ENCODE peak calls at places on chromosomes 3 and 15, in ten cellular contexts. One of them, this sample, is unnamed.

GRCh38 chr3:12444582-12445468 is 39.5 kb upstream of the TSEN2 start:
- DNase-seq in stimulated activated CD8-positive, alpha-beta memory T cell treated with anti-CD3 and anti-CD28 coated beads, Interleukin-12 subunit alpha, Interleukin-12 subunit beta, amount 100 ng/mL, for 1 hour: no peak
- DNase-seq in NCI-H1105: no peak
- DNase-seq in NCI-H748 treated with DMSO at 0.1 percent for 48 hours: no peak
- DNase-seq in HS-27A: no peak
- DNase-seq in stimulated activated CD4-positive, alpha-beta T cell treated with anti-CD3 and anti-CD28 coated beads, Interleukin-4, amount 100 ng/mL, for 1 hour: no peak
- DNase-seq in mucosa of gallbladder: peak
- DNase-seq in activated T-helper 1 cell treated with anti-CD3 and anti-CD28 coated beads, Interleukin-2, amount 50 U/mL, for 16 hours: no peak
- DNase-seq in ELF-1: peak
- DNase-seq in HTR-8/SVneo: peak
- DNase-seq in this sample: no peak

GRCh38 chr3:149657458-149657795 is 398 bp downstream of the WWTR1 start:
- DNase-seq in stimulated activated CD4-positive, alpha-beta T cell treated with anti-CD3 and anti-CD28 coated beads, Interleukin-4, amount 100 ng/mL, for 1 hour: no peak
- DNase-seq in HS-27A: no peak
- DNase-seq in HTR-8/SVneo: peak
- DNase-seq in mucosa of gallbladder: peak
- DNase-seq in NCI-H748 treated with DMSO at 0.1 percent for 48 hours: no peak
- DNase-seq in NCI-H1105: no peak
- DNase-seq in stimulated activated CD8-positive, alpha-beta memory T cell treated with anti-CD3 and anti-CD28 coated beads, Interleukin-12 subunit alpha, Interleukin-12 subunit beta, amount 100 ng/mL, for 1 hour: no peak
- DNase-seq in activated T-helper 1 cell treated with anti-CD3 and anti-CD28 coated beads, Interleukin-2, amount 50 U/mL, for 16 hours: no peak
- DNase-seq in ELF-1: no peak
- DNase-seq in this sample: peak

GRCh38 chr15:48596841-48597240 is 48.7 kb downstream of the FBN1 start:
- DNase-seq in HTR-8/SVneo: no peak
- DNase-seq in mucosa of gallbladder: no peak
- DNase-seq in HS-27A: no peak
- DNase-seq in stimulated activated CD4-positive, alpha-beta T cell treated with anti-CD3 and anti-CD28 coated beads, Interleukin-4, amount 100 ng/mL, for 1 hour: no peak
- DNase-seq in activated T-helper 1 cell treated with anti-CD3 and anti-CD28 coated beads, Interleukin-2, amount 50 U/mL, for 16 hours: no peak
- DNase-seq in NCI-H1105: no peak
- DNase-seq in stimulated activated CD8-positive, alpha-beta memory T cell treated with anti-CD3 and anti-CD28 coated beads, Interleukin-12 subunit alpha, Interleukin-12 subunit beta, amount 100 ng/mL, for 1 hour: no peak
- DNase-seq in ELF-1: no peak
- DNase-seq in NCI-H748 treated with DMSO at 0.1 percent for 48 hours: no peak
- DNase-seq in this sample: no peak

GRCh38 chr3:154122912-154123559 is 1.8 kb downstream of the ARHGEF26 start:
- DNase-seq in NCI-H1105: peak
- DNase-seq in HS-27A: no peak
- DNase-seq in stimulated activated CD8-positive, alpha-beta memory T cell treated with anti-CD3 and anti-CD28 coated beads, Interleukin-12 subunit alpha, Interleukin-12 subunit beta, amount 100 ng/mL, for 1 hour: no peak
- DNase-seq in ELF-1: peak
- DNase-seq in activated T-helper 1 cell treated with anti-CD3 and anti-CD28 coated beads, Interleukin-2, amount 50 U/mL, for 16 hours: no peak
- DNase-seq in mucosa of gallbladder: no peak
- DNase-seq in HTR-8/SVneo: no peak
- DNase-seq in stimulated activated CD4-positive, alpha-beta T cell treated with anti-CD3 and anti-CD28 coated beads, Interleukin-4, amount 100 ng/mL, for 1 hour: no peak
- DNase-seq in NCI-H748 treated with DMSO at 0.1 percent for 48 hours: peak
- DNase-seq in this sample: peak

GRCh38 chr3:107816082-107816481 is 274.7 kb downstream of the CD47 start:
- DNase-seq in HTR-8/SVneo: no peak
- DNase-seq in mucosa of gallbladder: no peak
- DNase-seq in ELF-1: no peak
- DNase-seq in stimulated activated CD8-positive, alpha-beta memory T cell treated with anti-CD3 and anti-CD28 coated beads, Interleukin-12 subunit alpha, Interleukin-12 subunit beta, amount 100 ng/mL, for 1 hour: no peak
- DNase-seq in NCI-H748 treated with DMSO at 0.1 percent for 48 hours: no peak
- DNase-seq in stimulated activated CD4-positive, alpha-beta T cell treated with anti-CD3 and anti-CD28 coated beads, Interleukin-4, amount 100 ng/mL, for 1 hour: no peak
- DNase-seq in activated T-helper 1 cell treated with anti-CD3 and anti-CD28 coated beads, Interleukin-2, amount 50 U/mL, for 16 hours: no peak
- DNase-seq in NCI-H1105: no peak
- DNase-seq in HS-27A: no peak
- DNase-seq in this sample: no peak

GRCh38 chr3:195549931-195550519 is 6.9 kb upstream of the PPP1R2 start:
- DNase-seq in mucosa of gallbladder: peak
- DNase-seq in ELF-1: no peak
- DNase-seq in HS-27A: no peak
- DNase-seq in activated T-helper 1 cell treated with anti-CD3 and anti-CD28 coated beads, Interleukin-2, amount 50 U/mL, for 16 hours: peak
- DNase-seq in HTR-8/SVneo: no peak
- DNase-seq in stimulated activated CD8-positive, alpha-beta memory T cell treated with anti-CD3 and anti-CD28 coated beads, Interleukin-12 subunit alpha, Interleukin-12 subunit beta, amount 100 ng/mL, for 1 hour: peak
- DNase-seq in NCI-H1105: no peak
- DNase-seq in stimulated activated CD4-positive, alpha-beta T cell treated with anti-CD3 and anti-CD28 coated beads, Interleukin-4, amount 100 ng/mL, for 1 hour: peak
- DNase-seq in NCI-H748 treated with DMSO at 0.1 percent for 48 hours: no peak
- DNase-seq in this sample: no peak

GRCh38 chr3:135982404-135982761 is 16.9 kb downstream of the PPP2R3A start:
- DNase-seq in HTR-8/SVneo: no peak
- DNase-seq in stimulated activated CD8-positive, alpha-beta memory T cell treated with anti-CD3 and anti-CD28 coated beads, Interleukin-12 subunit alpha, Interleukin-12 subunit beta, amount 100 ng/mL, for 1 hour: no peak
- DNase-seq in HS-27A: no peak
- DNase-seq in NCI-H1105: no peak
- DNase-seq in mucosa of gallbladder: no peak
- DNase-seq in stimulated activated CD4-positive, alpha-beta T cell treated with anti-CD3 and anti-CD28 coated beads, Interleukin-4, amount 100 ng/mL, for 1 hour: no peak
- DNase-seq in activated T-helper 1 cell treated with anti-CD3 and anti-CD28 coated beads, Interleukin-2, amount 50 U/mL, for 16 hours: no peak
- DNase-seq in NCI-H748 treated with DMSO at 0.1 percent for 48 hours: no peak
- DNase-seq in ELF-1: no peak
- DNase-seq in this sample: no peak

GRCh38 chr3:131167867-131168266 is 141.2 kb downstream of the NEK11 start:
- DNase-seq in activated T-helper 1 cell treated with anti-CD3 and anti-CD28 coated beads, Interleukin-2, amount 50 U/mL, for 16 hours: no peak
- DNase-seq in stimulated activated CD4-positive, alpha-beta T cell treated with anti-CD3 and anti-CD28 coated beads, Interleukin-4, amount 100 ng/mL, for 1 hour: no peak
- DNase-seq in mucosa of gallbladder: no peak
- DNase-seq in ELF-1: no peak
- DNase-seq in stimulated activated CD8-positive, alpha-beta memory T cell treated with anti-CD3 and anti-CD28 coated beads, Interleukin-12 subunit alpha, Interleukin-12 subunit beta, amount 100 ng/mL, for 1 hour: no peak
- DNase-seq in HS-27A: no peak
- DNase-seq in NCI-H1105: no peak
- DNase-seq in HTR-8/SVneo: no peak
- DNase-seq in NCI-H748 treated with DMSO at 0.1 percent for 48 hours: no peak
- DNase-seq in this sample: no peak

GRCh38 chr3:136250226-136250861 is at the start of gene PCCB:
- DNase-seq in stimulated activated CD4-positive, alpha-beta T cell treated with anti-CD3 and anti-CD28 coated beads, Interleukin-4, amount 100 ng/mL, for 1 hour: peak
- DNase-seq in mucosa of gallbladder: peak
- DNase-seq in stimulated activated CD8-positive, alpha-beta memory T cell treated with anti-CD3 and anti-CD28 coated beads, Interleukin-12 subunit alpha, Interleukin-12 subunit beta, amount 100 ng/mL, for 1 hour: peak
- DNase-seq in HS-27A: peak
- DNase-seq in activated T-helper 1 cell treated with anti-CD3 and anti-CD28 coated beads, Interleukin-2, amount 50 U/mL, for 16 hours: peak
- DNase-seq in NCI-H748 treated with DMSO at 0.1 percent for 48 hours: peak
- DNase-seq in ELF-1: peak
- DNase-seq in NCI-H1105: peak
- DNase-seq in HTR-8/SVneo: peak
- DNase-seq in this sample: peak

GRCh38 chr3:148955544-148956346 is 35.6 kb upstream of the GYG1 start:
- DNase-seq in HS-27A: peak
- DNase-seq in NCI-H748 treated with DMSO at 0.1 percent for 48 hours: peak
- DNase-seq in ELF-1: peak
- DNase-seq in HTR-8/SVneo: peak
- DNase-seq in mucosa of gallbladder: peak
- DNase-seq in stimulated activated CD8-positive, alpha-beta memory T cell treated with anti-CD3 and anti-CD28 coated beads, Interleukin-12 subunit alpha, Interleukin-12 subunit beta, amount 100 ng/mL, for 1 hour: no peak
- DNase-seq in activated T-helper 1 cell treated with anti-CD3 and anti-CD28 coated beads, Interleukin-2, amount 50 U/mL, for 16 hours: no peak
- DNase-seq in stimulated activated CD4-positive, alpha-beta T cell treated with anti-CD3 and anti-CD28 coated beads, Interleukin-4, amount 100 ng/mL, for 1 hour: no peak
- DNase-seq in NCI-H1105: peak
- DNase-seq in this sample: peak

GRCh38 chr3:188594137-188594536 is 440.2 kb downstream of the LPP start:
- DNase-seq in NCI-H1105: no peak
- DNase-seq in ELF-1: peak
- DNase-seq in stimulated activated CD4-positive, alpha-beta T cell treated with anti-CD3 and anti-CD28 coated beads, Interleukin-4, amount 100 ng/mL, for 1 hour: no peak
- DNase-seq in mucosa of gallbladder: no peak
- DNase-seq in NCI-H748 treated with DMSO at 0.1 percent for 48 hours: no peak
- DNase-seq in HTR-8/SVneo: no peak
- DNase-seq in stimulated activated CD8-positive, alpha-beta memory T cell treated with anti-CD3 and anti-CD28 coated beads, Interleukin-12 subunit alpha, Interleukin-12 subunit beta, amount 100 ng/mL, for 1 hour: no peak
- DNase-seq in activated T-helper 1 cell treated with anti-CD3 and anti-CD28 coated beads, Interleukin-2, amount 50 U/mL, for 16 hours: no peak
- DNase-seq in HS-27A: peak
- DNase-seq in this sample: no peak

GRCh38 chr3:161552984-161553383 is 56.4 kb downstream of the OTOL1 start:
- DNase-seq in NCI-H748 treated with DMSO at 0.1 percent for 48 hours: no peak
- DNase-seq in stimulated activated CD4-positive, alpha-beta T cell treated with anti-CD3 and anti-CD28 coated beads, Interleukin-4, amount 100 ng/mL, for 1 hour: no peak
- DNase-seq in NCI-H1105: no peak
- DNase-seq in HTR-8/SVneo: no peak
- DNase-seq in stimulated activated CD8-positive, alpha-beta memory T cell treated with anti-CD3 and anti-CD28 coated beads, Interleukin-12 subunit alpha, Interleukin-12 subunit beta, amount 100 ng/mL, for 1 hour: no peak
- DNase-seq in ELF-1: no peak
- DNase-seq in mucosa of gallbladder: no peak
- DNase-seq in HS-27A: no peak
- DNase-seq in activated T-helper 1 cell treated with anti-CD3 and anti-CD28 coated beads, Interleukin-2, amount 50 U/mL, for 16 hours: no peak
- DNase-seq in this sample: no peak

GRCh38 chr15:22808240-22808639 is 21.8 kb downstream of the NIPA1 start:
- DNase-seq in NCI-H748 treated with DMSO at 0.1 percent for 48 hours: no peak
- DNase-seq in HTR-8/SVneo: no peak
- DNase-seq in ELF-1: no peak
- DNase-seq in stimulated activated CD8-positive, alpha-beta memory T cell treated with anti-CD3 and anti-CD28 coated beads, Interleukin-12 subunit alpha, Interleukin-12 subunit beta, amount 100 ng/mL, for 1 hour: no peak
- DNase-seq in NCI-H1105: no peak
- DNase-seq in activated T-helper 1 cell treated with anti-CD3 and anti-CD28 coated beads, Interleukin-2, amount 50 U/mL, for 16 hours: no peak
- DNase-seq in stimulated activated CD4-positive, alpha-beta T cell treated with anti-CD3 and anti-CD28 coated beads, Interleukin-4, amount 100 ng/mL, for 1 hour: no peak
- DNase-seq in mucosa of gallbladder: peak
- DNase-seq in HS-27A: no peak
- DNase-seq in this sample: no peak

GRCh38 chr3:156290917-156291268 is 170.5 kb downstream of the KCNAB1 start:
- DNase-seq in NCI-H748 treated with DMSO at 0.1 percent for 48 hours: no peak
- DNase-seq in ELF-1: no peak
- DNase-seq in HTR-8/SVneo: no peak
- DNase-seq in mucosa of gallbladder: no peak
- DNase-seq in HS-27A: no peak
- DNase-seq in stimulated activated CD4-positive, alpha-beta T cell treated with anti-CD3 and anti-CD28 coated beads, Interleukin-4, amount 100 ng/mL, for 1 hour: no peak
- DNase-seq in stimulated activated CD8-positive, alpha-beta memory T cell treated with anti-CD3 and anti-CD28 coated beads, Interleukin-12 subunit alpha, Interleukin-12 subunit beta, amount 100 ng/mL, for 1 hour: no peak
- DNase-seq in activated T-helper 1 cell treated with anti-CD3 and anti-CD28 coated beads, Interleukin-2, amount 50 U/mL, for 16 hours: no peak
- DNase-seq in NCI-H1105: no peak
- DNase-seq in this sample: no peak

GRCh38 chr3:142596726-142597088 is 514 bp downstream of the PLS1 start:
- DNase-seq in NCI-H748 treated with DMSO at 0.1 percent for 48 hours: peak
- DNase-seq in NCI-H1105: no peak
- DNase-seq in ELF-1: no peak
- DNase-seq in stimulated activated CD8-positive, alpha-beta memory T cell treated with anti-CD3 and anti-CD28 coated beads, Interleukin-12 subunit alpha, Interleukin-12 subunit beta, amount 100 ng/mL, for 1 hour: no peak
- DNase-seq in activated T-helper 1 cell treated with anti-CD3 and anti-CD28 coated beads, Interleukin-2, amount 50 U/mL, for 16 hours: no peak
- DNase-seq in stimulated activated CD4-positive, alpha-beta T cell treated with anti-CD3 and anti-CD28 coated beads, Interleukin-4, amount 100 ng/mL, for 1 hour: no peak
- DNase-seq in HTR-8/SVneo: no peak
- DNase-seq in HS-27A: no peak
- DNase-seq in mucosa of gallbladder: no peak
- DNase-seq in this sample: no peak

GRCh38 chr3:193129607-193130006 is 111.4 kb upstream of the PLAAT1 start:
- DNase-seq in NCI-H1105: no peak
- DNase-seq in HS-27A: no peak
- DNase-seq in HTR-8/SVneo: no peak
- DNase-seq in mucosa of gallbladder: no peak
- DNase-seq in NCI-H748 treated with DMSO at 0.1 percent for 48 hours: no peak
- DNase-seq in ELF-1: no peak
- DNase-seq in stimulated activated CD4-positive, alpha-beta T cell treated with anti-CD3 and anti-CD28 coated beads, Interleukin-4, amount 100 ng/mL, for 1 hour: no peak
- DNase-seq in stimulated activated CD8-positive, alpha-beta memory T cell treated with anti-CD3 and anti-CD28 coated beads, Interleukin-12 subunit alpha, Interleukin-12 subunit beta, amount 100 ng/mL, for 1 hour: no peak
- DNase-seq in activated T-helper 1 cell treated with anti-CD3 and anti-CD28 coated beads, Interleukin-2, amount 50 U/mL, for 16 hours: no peak
- DNase-seq in this sample: no peak

GRCh38 chr3:53219897-53220483 is 35.8 kb downstream of the TKT start:
- DNase-seq in NCI-H748 treated with DMSO at 0.1 percent for 48 hours: peak
- DNase-seq in HS-27A: peak
- DNase-seq in stimulated activated CD8-positive, alpha-beta memory T cell treated with anti-CD3 and anti-CD28 coated beads, Interleukin-12 subunit alpha, Interleukin-12 subunit beta, amount 100 ng/mL, for 1 hour: peak
- DNase-seq in NCI-H1105: peak
- DNase-seq in ELF-1: peak
- DNase-seq in activated T-helper 1 cell treated with anti-CD3 and anti-CD28 coated beads, Interleukin-2, amount 50 U/mL, for 16 hours: peak
- DNase-seq in stimulated activated CD4-positive, alpha-beta T cell treated with anti-CD3 and anti-CD28 coated beads, Interleukin-4, amount 100 ng/mL, for 1 hour: peak
- DNase-seq in HTR-8/SVneo: peak
- DNase-seq in mucosa of gallbladder: peak
- DNase-seq in this sample: peak

GRCh38 chr3:155079795-155080546 is at the start of gene MME:
- DNase-seq in ELF-1: peak
- DNase-seq in HS-27A: peak
- DNase-seq in activated T-helper 1 cell treated with anti-CD3 and anti-CD28 coated beads, Interleukin-2, amount 50 U/mL, for 16 hours: no peak
- DNase-seq in NCI-H1105: peak
- DNase-seq in HTR-8/SVneo: peak
- DNase-seq in stimulated activated CD8-positive, alpha-beta memory T cell treated with anti-CD3 and anti-CD28 coated beads, Interleukin-12 subunit alpha, Interleukin-12 subunit beta, amount 100 ng/mL, for 1 hour: no peak
- DNase-seq in NCI-H748 treated with DMSO at 0.1 percent for 48 hours: no peak
- DNase-seq in mucosa of gallbladder: peak
- DNase-seq in stimulated activated CD4-positive, alpha-beta T cell treated with anti-CD3 and anti-CD28 coated beads, Interleukin-4, amount 100 ng/mL, for 1 hour: no peak
- DNase-seq in this sample: peak

GRCh38 chr3:150376001-150376848 is 31.9 kb upstream of the TSC22D2 start:
- DNase-seq in mucosa of gallbladder: no peak
- DNase-seq in HTR-8/SVneo: no peak
- DNase-seq in stimulated activated CD4-positive, alpha-beta T cell treated with anti-CD3 and anti-CD28 coated beads, Interleukin-4, amount 100 ng/mL, for 1 hour: no peak
- DNase-seq in stimulated activated CD8-positive, alpha-beta memory T cell treated with anti-CD3 and anti-CD28 coated beads, Interleukin-12 subunit alpha, Interleukin-12 subunit beta, amount 100 ng/mL, for 1 hour: no peak
- DNase-seq in NCI-H748 treated with DMSO at 0.1 percent for 48 hours: no peak
- DNase-seq in HS-27A: no peak
- DNase-seq in ELF-1: no peak
- DNase-seq in activated T-helper 1 cell treated with anti-CD3 and anti-CD28 coated beads, Interleukin-2, amount 50 U/mL, for 16 hours: no peak
- DNase-seq in NCI-H1105: peak
- DNase-seq in this sample: no peak

GRCh38 chr15:86006546-86006945 is 73.1 kb upstream of the AGBL1 start:
- DNase-seq in NCI-H748 treated with DMSO at 0.1 percent for 48 hours: no peak
- DNase-seq in NCI-H1105: no peak
- DNase-seq in stimulated activated CD4-positive, alpha-beta T cell treated with anti-CD3 and anti-CD28 coated beads, Interleukin-4, amount 100 ng/mL, for 1 hour: no peak
- DNase-seq in ELF-1: no peak
- DNase-seq in activated T-helper 1 cell treated with anti-CD3 and anti-CD28 coated beads, Interleukin-2, amount 50 U/mL, for 16 hours: no peak
- DNase-seq in HTR-8/SVneo: no peak
- DNase-seq in HS-27A: no peak
- DNase-seq in mucosa of gallbladder: no peak
- DNase-seq in stimulated activated CD8-positive, alpha-beta memory T cell treated with anti-CD3 and anti-CD28 coated beads, Interleukin-12 subunit alpha, Interleukin-12 subunit beta, amount 100 ng/mL, for 1 hour: no peak
- DNase-seq in this sample: no peak

GRCh38 chr3:65107174-65107573 is 419.4 kb upstream of the ADAMTS9 start:
- DNase-seq in HTR-8/SVneo: no peak
- DNase-seq in stimulated activated CD4-positive, alpha-beta T cell treated with anti-CD3 and anti-CD28 coated beads, Interleukin-4, amount 100 ng/mL, for 1 hour: no peak
- DNase-seq in stimulated activated CD8-positive, alpha-beta memory T cell treated with anti-CD3 and anti-CD28 coated beads, Interleukin-12 subunit alpha, Interleukin-12 subunit beta, amount 100 ng/mL, for 1 hour: no peak
- DNase-seq in NCI-H748 treated with DMSO at 0.1 percent for 48 hours: no peak
- DNase-seq in ELF-1: no peak
- DNase-seq in mucosa of gallbladder: no peak
- DNase-seq in NCI-H1105: no peak
- DNase-seq in HS-27A: no peak
- DNase-seq in activated T-helper 1 cell treated with anti-CD3 and anti-CD28 coated beads, Interleukin-2, amount 50 U/mL, for 16 hours: no peak
- DNase-seq in this sample: peak

GRCh38 chr15:40875996-40876740 is 2.1 kb upstream of the RHOV start:
- DNase-seq in HTR-8/SVneo: no peak
- DNase-seq in ELF-1: no peak
- DNase-seq in NCI-H748 treated with DMSO at 0.1 percent for 48 hours: no peak
- DNase-seq in mucosa of gallbladder: no peak
- DNase-seq in stimulated activated CD8-positive, alpha-beta memory T cell treated with anti-CD3 and anti-CD28 coated beads, Interleukin-12 subunit alpha, Interleukin-12 subunit beta, amount 100 ng/mL, for 1 hour: no peak
- DNase-seq in activated T-helper 1 cell treated with anti-CD3 and anti-CD28 coated beads, Interleukin-2, amount 50 U/mL, for 16 hours: no peak
- DNase-seq in stimulated activated CD4-positive, alpha-beta T cell treated with anti-CD3 and anti-CD28 coated beads, Interleukin-4, amount 100 ng/mL, for 1 hour: no peak
- DNase-seq in HS-27A: no peak
- DNase-seq in NCI-H1105: no peak
- DNase-seq in this sample: no peak

GRCh38 chr3:109933576-109933975 is 596.2 kb upstream of the DPPA4 start:
- DNase-seq in HTR-8/SVneo: no peak
- DNase-seq in stimulated activated CD8-positive, alpha-beta memory T cell treated with anti-CD3 and anti-CD28 coated beads, Interleukin-12 subunit alpha, Interleukin-12 subunit beta, amount 100 ng/mL, for 1 hour: no peak
- DNase-seq in activated T-helper 1 cell treated with anti-CD3 and anti-CD28 coated beads, Interleukin-2, amount 50 U/mL, for 16 hours: no peak
- DNase-seq in NCI-H748 treated with DMSO at 0.1 percent for 48 hours: no peak
- DNase-seq in ELF-1: no peak
- DNase-seq in HS-27A: no peak
- DNase-seq in mucosa of gallbladder: no peak
- DNase-seq in stimulated activated CD4-positive, alpha-beta T cell treated with anti-CD3 and anti-CD28 coated beads, Interleukin-4, amount 100 ng/mL, for 1 hour: no peak
- DNase-seq in NCI-H1105: no peak
- DNase-seq in this sample: no peak

GRCh38 chr3:193134895-193135294 is 106.1 kb upstream of the PLAAT1 start:
- DNase-seq in stimulated activated CD4-positive, alpha-beta T cell treated with anti-CD3 and anti-CD28 coated beads, Interleukin-4, amount 100 ng/mL, for 1 hour: no peak
- DNase-seq in HTR-8/SVneo: peak
- DNase-seq in NCI-H1105: no peak
- DNase-seq in stimulated activated CD8-positive, alpha-beta memory T cell treated with anti-CD3 and anti-CD28 coated beads, Interleukin-12 subunit alpha, Interleukin-12 subunit beta, amount 100 ng/mL, for 1 hour: no peak
- DNase-seq in HS-27A: peak
- DNase-seq in activated T-helper 1 cell treated with anti-CD3 and anti-CD28 coated beads, Interleukin-2, amount 50 U/mL, for 16 hours: no peak
- DNase-seq in ELF-1: no peak
- DNase-seq in NCI-H748 treated with DMSO at 0.1 percent for 48 hours: no peak
- DNase-seq in mucosa of gallbladder: no peak
- DNase-seq in this sample: no peak

GRCh38 chr3:190617185-190617584 is 103.3 kb downstream of the IL1RAP start:
- DNase-seq in ELF-1: no peak
- DNase-seq in stimulated activated CD4-positive, alpha-beta T cell treated with anti-CD3 and anti-CD28 coated beads, Interleukin-4, amount 100 ng/mL, for 1 hour: peak
- DNase-seq in NCI-H748 treated with DMSO at 0.1 percent for 48 hours: no peak
- DNase-seq in activated T-helper 1 cell treated with anti-CD3 and anti-CD28 coated beads, Interleukin-2, amount 50 U/mL, for 16 hours: no peak
- DNase-seq in HS-27A: no peak
- DNase-seq in NCI-H1105: no peak
- DNase-seq in mucosa of gallbladder: peak
- DNase-seq in HTR-8/SVneo: no peak
- DNase-seq in stimulated activated CD8-positive, alpha-beta memory T cell treated with anti-CD3 and anti-CD28 coated beads, Interleukin-12 subunit alpha, Interleukin-12 subunit beta, amount 100 ng/mL, for 1 hour: no peak
- DNase-seq in this sample: no peak

GRCh38 chr3:149214702-149215101 is 6.9 kb downstream of the CP start:
- DNase-seq in NCI-H748 treated with DMSO at 0.1 percent for 48 hours: no peak
- DNase-seq in HS-27A: no peak
- DNase-seq in stimulated activated CD4-positive, alpha-beta T cell treated with anti-CD3 and anti-CD28 coated beads, Interleukin-4, amount 100 ng/mL, for 1 hour: no peak
- DNase-seq in activated T-helper 1 cell treated with anti-CD3 and anti-CD28 coated beads, Interleukin-2, amount 50 U/mL, for 16 hours: no peak
- DNase-seq in HTR-8/SVneo: no peak
- DNase-seq in NCI-H1105: no peak
- DNase-seq in mucosa of gallbladder: peak
- DNase-seq in stimulated activated CD8-positive, alpha-beta memory T cell treated with anti-CD3 and anti-CD28 coated beads, Interleukin-12 subunit alpha, Interleukin-12 subunit beta, amount 100 ng/mL, for 1 hour: no peak
- DNase-seq in ELF-1: no peak
- DNase-seq in this sample: no peak

GRCh38 chr15:49155834-49156627 is 632 bp upstream of the COPS2 start:
- DNase-seq in mucosa of gallbladder: no peak
- DNase-seq in activated T-helper 1 cell treated with anti-CD3 and anti-CD28 coated beads, Interleukin-2, amount 50 U/mL, for 16 hours: no peak
- DNase-seq in stimulated activated CD8-positive, alpha-beta memory T cell treated with anti-CD3 and anti-CD28 coated beads, Interleukin-12 subunit alpha, Interleukin-12 subunit beta, amount 100 ng/mL, for 1 hour: no peak
- DNase-seq in stimulated activated CD4-positive, alpha-beta T cell treated with anti-CD3 and anti-CD28 coated beads, Interleukin-4, amount 100 ng/mL, for 1 hour: no peak
- DNase-seq in NCI-H748 treated with DMSO at 0.1 percent for 48 hours: no peak
- DNase-seq in HTR-8/SVneo: no peak
- DNase-seq in HS-27A: no peak
- DNase-seq in NCI-H1105: no peak
- DNase-seq in ELF-1: peak
- DNase-seq in this sample: peak

GRCh38 chr3:38782148-38782547 is 33.9 kb downstream of the SCN10A start:
- DNase-seq in activated T-helper 1 cell treated with anti-CD3 and anti-CD28 coated beads, Interleukin-2, amount 50 U/mL, for 16 hours: no peak
- DNase-seq in mucosa of gallbladder: no peak
- DNase-seq in stimulated activated CD4-positive, alpha-beta T cell treated with anti-CD3 and anti-CD28 coated beads, Interleukin-4, amount 100 ng/mL, for 1 hour: no peak
- DNase-seq in HTR-8/SVneo: no peak
- DNase-seq in NCI-H748 treated with DMSO at 0.1 percent for 48 hours: no peak
- DNase-seq in HS-27A: no peak
- DNase-seq in NCI-H1105: no peak
- DNase-seq in ELF-1: peak
- DNase-seq in stimulated activated CD8-positive, alpha-beta memory T cell treated with anti-CD3 and anti-CD28 coated beads, Interleukin-12 subunit alpha, Interleukin-12 subunit beta, amount 100 ng/mL, for 1 hour: no peak
- DNase-seq in this sample: no peak